ENCODE peak calls at places on chromosome X, in seven cellular contexts. V is amygdala, C is NCI-H2029 treated with DMSO at 0.1 percent for 48 hours, U is Kasumi-1, P is GM19239, L is endodermal cell, J is occipital lobe. A is an unnamed sample.

GRCh38 chrX:153392642-153393321 is 8.4 kb downstream of the PNMA6E start:
- DNase-seq in V (no peak), C (no peak), U (no peak), P (no peak), L (peak), J (no peak), A (no peak)

GRCh38 chrX:113512700-113513395 is 672.2 kb upstream of the AMOT start:
- DNase-seq in V (no peak), C (no peak), U (no peak), P (no peak), L (no peak), J (no peak), A (no peak)

GRCh38 chrX:41014776-41015175 is 70.5 kb upstream of the USP9X start:
- DNase-seq in V (no peak), C (no peak), U (no peak), P (no peak), L (no peak), J (no peak), A (no peak)

GRCh38 chrX:134431894-134432293 is 28.1 kb upstream of the HPRT1 start:
- DNase-seq in V (no peak), C (no peak), U (no peak), P (no peak), L (no peak), J (no peak), A (no peak)

GRCh38 chrX:46305431-46305830 is 239.8 kb downstream of the ZNF674 start:
- DNase-seq in V (no peak), C (no peak), U (no peak), P (no peak), L (no peak), J (no peak), A (no peak)

GRCh38 chrX:103783971-103784370 is 7.3 kb downstream of the PLP1 start:
- DNase-seq in V (no peak), C (no peak), U (no peak), P (no peak), L (no peak), J (no peak), A (no peak)

GRCh38 chrX:3815896-3816664 is 102.6 kb upstream of the PRKX start:
- DNase-seq in V (no peak), C (no peak), U (peak), P (no peak), L (peak), J (no peak), A (no peak)

GRCh38 chrX:47264507-47265173 is 31.8 kb downstream of the USP11 start:
- DNase-seq in V (no peak), C (no peak), U (no peak), P (no peak), L (no peak), J (no peak), A (no peak)

A was measured in globus pallidus.